ENCODE peak calls at places on chromosome 1, in ten cellular contexts. Q is AG04450; S is sigmoid colon; O is HCT116; D is colonic mucosa; Y is ovary; P is DND-41; C is PC-9; G is fibroblast of lung; U is CD8-positive, alpha-beta T cell. T is an unnamed sample. For H3K9me3, the result is how much of the 10 kb centered on the place peaks cover.

GRCh38 chr1:38123356-38123755 is 76.8 kb upstream of the POU3F1 start:
- DNase-seq in Q (no peak), U (no peak), S (peak), Y (no peak), D (no peak), C (peak), G (peak), O (no peak), P (no peak), T (peak)

GRCh38 chr1:108502624-108503023 is 52.5 kb downstream of the NBPF6 start:
- DNase-seq in P (no peak), Q (no peak), U (no peak), D (no peak), S (no peak), O (no peak), Y (no peak), C (peak), G (peak), T (no peak)

GRCh38 chr1:163163861-163164582 is 38.7 kb downstream of the RGS5 start:
- DNase-seq in P (no peak), D (no peak), U (no peak), C (no peak), S (no peak), Q (peak), O (no peak), G (peak), Y (no peak), T (peak)

GRCh38 chr1:110746644-110747259 is 72.0 kb upstream of the KCNA3 start:
- DNase-seq in G (peak), O (no peak), Q (peak), Y (no peak), P (peak), C (peak), S (no peak), D (peak), U (peak), T (peak)

GRCh38 chr1:916173-917075 is 7.3 kb upstream of the SAMD11 start:
- DNase-seq in C (no peak), O (no peak), P (no peak), G (peak), Y (peak), U (no peak), S (peak), D (no peak), Q (no peak), T (peak)

GRCh38 chr1:78210167-78210566 is 164.4 kb downstream of the GIPC2 start:
- DNase-seq in Y (no peak), S (no peak), O (no peak), Q (no peak), D (no peak), G (peak), C (no peak), P (no peak), U (no peak), T (no peak)

GRCh38 chr1:244865028-244865371 is 657 bp upstream of the HNRNPU start:
- DNase-seq in Y (peak), C (no peak), P (peak), O (no peak), U (peak), G (peak), D (peak), S (peak), Q (no peak), T (no peak)

GRCh38 chr1:179154437-179154836 is 72.6 kb downstream of the TOR3A start:
- DNase-seq in O (no peak), D (no peak), G (no peak), Q (no peak), U (no peak), C (no peak), P (no peak), Y (no peak), S (no peak), T (no peak)

GRCh38 chr1:213452504-213452903 is 401.5 kb downstream of the RPS6KC1 start:
- DNase-seq in Q (no peak), P (no peak), D (no peak), C (no peak), Y (no peak), U (no peak), O (no peak), S (no peak), G (no peak), T (no peak)

GRCh38 chr1:59707216-59707615 is 107.5 kb upstream of the HOOK1 start:
- DNase-seq in O (peak), C (no peak), G (peak), Q (peak), U (no peak), D (no peak), P (no peak), Y (peak), S (peak), T (peak)

GRCh38 chr1:35377553-35377952 is 109.0 kb downstream of the ZMYM4 start:
- DNase-seq in U (no peak), S (no peak), O (no peak), Q (no peak), Y (no peak), P (no peak), G (peak), C (no peak), D (no peak), T (no peak)

GRCh38 chr1:220734571-220735326 is 13.4 kb upstream of the MTARC2 start:
- DNase-seq in S (no peak), P (no peak), Q (peak), C (peak), Y (no peak), O (no peak), U (no peak), D (peak), G (peak), T (no peak)

GRCh38 chr1:220733090-220733569 is 15.0 kb upstream of the MTARC2 start:
- DNase-seq in D (peak), Y (peak), P (peak), O (peak), Q (peak), U (peak), G (peak), C (peak), S (peak), T (peak)

GRCh38 chr1:220727523-220727922 is 20.6 kb upstream of the MTARC2 start:
- DNase-seq in U (no peak), P (no peak), S (no peak), O (no peak), C (no peak), G (no peak), Y (no peak), D (no peak), Q (no peak), T (no peak)

GRCh38 chr1:220732621-220733020 is 15.5 kb upstream of the MTARC2 start:
- DNase-seq in P (no peak), U (no peak), D (no peak), Q (no peak), S (no peak), G (no peak), C (no peak), O (no peak), Y (no peak), T (no peak)

GRCh38 chr1:220732137-220732536 is 16.0 kb upstream of the MTARC2 start:
- DNase-seq in C (no peak), O (no peak), P (no peak), G (no peak), U (no peak), Q (no peak), Y (no peak), D (no peak), S (no peak), T (no peak)
- H3K4me3 ChIP-seq in C (no peak), O (no peak), P (no peak), G (no peak), U (no peak), Q (no peak), Y (no peak), D (no peak), S (no peak), T (no peak)

DNA sequence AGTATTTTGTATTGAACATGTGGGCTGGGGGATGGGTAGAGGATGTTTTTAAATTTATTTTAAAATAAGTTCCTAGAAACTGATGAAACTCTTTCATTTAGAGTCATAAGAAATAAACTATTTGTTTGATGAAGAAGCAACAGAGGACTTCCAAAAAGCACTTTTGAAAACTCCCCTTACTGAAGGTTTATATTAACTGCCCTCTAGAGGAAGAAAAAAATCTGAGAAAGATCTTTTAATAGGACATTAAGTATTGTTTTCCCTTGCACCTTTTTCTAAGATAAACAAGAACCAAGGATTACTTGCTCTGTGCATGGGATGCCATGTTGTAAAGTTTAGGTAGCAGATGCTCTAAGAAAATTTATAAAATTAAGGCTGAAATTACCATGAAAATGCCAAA is 14.1 kb downstream of the DISP1 start:
- DNase-seq in S (no peak), P (no peak), G (no peak), D (no peak), C (no peak), U (no peak), Q (no peak), O (no peak), Y (no peak), T (no peak)
- H3K9me3 ChIP-seq in S (under half), P (under half), G (under half), D (under half), C (under half), U (under half), Q (under half), O (under half), Y (under half), T (under half)

DNA sequence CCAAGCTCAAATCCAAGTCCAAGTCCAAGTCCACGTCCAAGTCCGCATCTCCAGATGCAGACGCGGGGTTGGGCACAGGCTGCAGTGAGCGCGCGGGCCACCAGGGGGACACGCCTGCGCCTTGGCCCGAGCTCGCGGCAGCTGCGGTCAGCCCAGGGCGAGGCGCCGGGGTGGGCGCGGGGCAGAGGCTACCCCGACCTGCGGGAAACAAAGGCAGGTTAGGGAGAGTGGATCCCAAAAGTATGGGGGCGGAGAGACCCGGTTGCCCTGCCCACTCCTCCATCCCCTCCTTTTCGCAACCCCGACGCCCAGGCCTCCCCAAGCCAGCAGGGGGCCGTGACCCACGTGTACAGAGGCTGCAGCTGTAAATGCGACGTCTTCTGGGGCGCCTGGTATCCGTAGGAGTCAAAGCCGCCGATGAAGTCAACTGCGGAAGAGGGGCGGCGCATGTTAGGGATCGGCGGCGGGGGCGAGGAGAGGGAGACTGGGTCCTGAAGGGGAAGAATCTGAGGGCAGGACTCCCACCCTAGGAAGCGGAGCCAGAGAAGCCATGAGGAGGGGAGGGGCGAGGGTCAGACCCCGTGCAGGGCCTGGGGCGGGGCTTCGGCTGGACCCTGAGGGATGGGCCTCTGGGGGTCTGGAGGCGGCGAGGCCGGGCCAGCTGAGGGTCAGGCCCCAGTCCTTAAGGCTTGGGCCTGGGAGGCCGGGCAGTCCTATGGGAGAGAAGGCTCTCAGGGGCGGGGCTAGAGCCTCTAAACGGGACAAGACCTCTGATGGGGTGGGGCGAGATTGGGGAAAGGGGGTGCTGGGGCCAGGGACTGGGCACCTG is 58.0 kb downstream of the NKAIN1 start:
- DNase-seq in S (peak), Y (peak), U (peak), C (no peak), D (peak), O (peak), Q (no peak), G (no peak), P (peak), T (peak)
- H3K4me3 ChIP-seq in S (no peak), Y (no peak), U (no peak), C (no peak), D (no peak), O (peak), Q (peak), G (no peak), P (no peak), T (peak)

GRCh38 chr1:248009681-248010080 is 3.8 kb upstream of the OR2L5 start:
- DNase-seq in Y (no peak), U (no peak), O (no peak), G (no peak), S (no peak), Q (no peak), P (no peak), D (no peak), C (no peak), T (no peak)
- H3K9me3 ChIP-seq in Y (under half), U (under half), O (under half), G (under half), S (under half), Q (under half), P (under half), D (under half), C (under half), T (under half)

GRCh38 chr1:54378157-54378883 is 27.9 kb downstream of the SSBP3 start:
- DNase-seq in C (no peak), G (no peak), Y (no peak), D (no peak), P (no peak), S (no peak), Q (no peak), O (no peak), U (no peak), T (no peak)
- H3K4me3 ChIP-seq in C (no peak), G (no peak), Y (no peak), D (no peak), P (no peak), S (no peak), Q (no peak), O (no peak), U (no peak), T (no peak)

DNA sequence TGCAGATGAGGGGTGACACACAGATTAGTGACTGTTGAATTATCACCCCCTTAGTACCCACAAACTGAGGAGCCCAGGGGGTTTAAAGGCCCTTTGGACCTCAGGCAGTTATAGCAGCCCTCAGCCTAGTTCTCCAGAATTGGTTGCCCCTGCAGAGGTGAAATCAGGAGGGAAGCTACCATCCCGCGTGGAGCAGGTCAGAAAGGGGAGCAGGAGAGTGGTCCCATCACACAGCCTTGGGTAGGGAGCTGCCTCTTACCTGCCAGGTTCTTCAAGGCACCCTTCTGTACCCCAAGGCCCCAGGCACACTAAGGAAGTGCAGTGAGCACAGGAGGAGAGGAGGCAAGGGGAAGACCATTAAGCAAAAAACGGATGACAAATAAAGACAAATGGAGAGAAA is 121.2 kb upstream of the TNR start:
- DNase-seq in O (no peak), U (no peak), C (no peak), P (no peak), Q (no peak), S (no peak), Y (no peak), D (no peak), G (no peak), T (no peak)
- H3K9me3 ChIP-seq in O (under half), U (under half), C (under half), P (under half), Q (under half), S (under half), Y (under half), D (under half), G (under half), T (under half)

GRCh38 chr1:106619080-106619826 is 437.2 kb upstream of the PRMT6 start:
- DNase-seq in U (no peak), D (no peak), Y (no peak), S (no peak), G (no peak), P (no peak), Q (no peak), C (no peak), O (no peak), T (no peak)

GRCh38 chr1:106608836-106609235 is 447.6 kb upstream of the PRMT6 start:
- DNase-seq in D (no peak), C (no peak), Q (no peak), O (no peak), G (peak), U (no peak), P (no peak), Y (no peak), S (no peak), T (no peak)

GRCh38 chr1:106613106-106613505 is 443.4 kb upstream of the PRMT6 start:
- DNase-seq in D (no peak), C (no peak), P (no peak), Y (no peak), Q (no peak), G (no peak), U (no peak), O (no peak), S (no peak), T (no peak)

GRCh38 chr1:106615473-106615872 is 441.0 kb upstream of the PRMT6 start:
- DNase-seq in Y (no peak), P (no peak), G (no peak), U (no peak), O (no peak), Q (no peak), C (no peak), S (no peak), D (no peak), T (no peak)

GRCh38 chr1:106613861-106614260 is 442.6 kb upstream of the PRMT6 start:
- DNase-seq in S (no peak), Q (no peak), O (no peak), P (no peak), G (no peak), D (no peak), U (no peak), Y (no peak), C (no peak), T (no peak)
- H3K4me3 ChIP-seq in S (no peak), Q (no peak), O (no peak), P (no peak), G (no peak), D (no peak), U (no peak), Y (no peak), C (no peak), T (no peak)

T was measured in SJSA1.